ENCODE peak calls at places on chromosomes 2 and 18, in five cellular contexts. Y is posterior cingulate gyrus, C is GM03348, T is A673, N is AG20443. K is an unnamed sample.

GRCh38 chr18:51049137-51049536 is 19.1 kb downstream of the SMAD4 start:
- DNase-seq in T (no peak), Y (no peak), C (no peak), N (no peak), K (no peak)

GRCh38 chr2:129189617-129190016 is 789.8 kb upstream of the RAB6C start:
- DNase-seq in C (no peak), N (no peak), T (no peak), Y (no peak), K (no peak)

GRCh38 chr2:105081006-105081701 is 43.3 kb downstream of the MRPS9 start:
- DNase-seq in T (peak), N (peak), Y (no peak), C (no peak), K (no peak)

GRCh38 chr2:158745067-158745865 is 49.9 kb upstream of the DAPL1 start:
- DNase-seq in N (peak), T (peak), Y (peak), C (peak), K (no peak)

GRCh38 chr2:177930916-177931315 is 141.7 kb downstream of the PDE11A start:
- DNase-seq in Y (no peak), T (no peak), N (no peak), C (no peak), K (no peak)

GRCh38 chr2:19038096-19039015 is 320.1 kb downstream of the OSR1 start:
- DNase-seq in T (no peak), C (peak), N (peak), Y (no peak), K (no peak)

GRCh38 chr2:172285010-172285621 is 142.3 kb upstream of the ITGA6 start:
- DNase-seq in N (peak), C (peak), T (peak), Y (no peak), K (peak)

GRCh38 chr2:200223385-200223784 is 83.1 kb upstream of the SPATS2L start:
- DNase-seq in T (no peak), N (peak), Y (no peak), C (peak), K (no peak)

GRCh38 chr2:142291964-142292363 is 161.1 kb upstream of the LRP1B start:
- DNase-seq in N (no peak), C (no peak), Y (no peak), T (peak), K (peak)

GRCh38 chr2:211486-212184 is 52.2 kb downstream of the SH3YL1 start:
- DNase-seq in Y (no peak), T (no peak), C (no peak), N (no peak), K (no peak)

GRCh38 chr2:40658917-40659316 is 207.0 kb upstream of the SLC8A1 start:
- DNase-seq in C (peak), N (peak), T (peak), Y (no peak), K (no peak)

GRCh38 chr2:177489719-177490301 is 97.2 kb downstream of the AGPS start:
- DNase-seq in N (peak), Y (no peak), C (peak), T (peak), K (no peak)

GRCh38 chr2:65918760-65919187 is 486.4 kb upstream of the SPRED2 start:
- DNase-seq in Y (no peak), N (no peak), T (no peak), C (no peak), K (no peak)

GRCh38 chr18:77858331-77858730 is 608.7 kb downstream of the GALR1 start:
- DNase-seq in Y (no peak), N (no peak), C (no peak), T (no peak), K (no peak)

GRCh38 chr2:67076265-67076664 is 320.9 kb upstream of the ETAA1 start:
- DNase-seq in T (no peak), N (no peak), Y (no peak), C (no peak), K (no peak)